ENCODE peak calls at places on chromosome 17, in five cellular contexts. One of them, this sample, is unnamed.

GRCh38 chr17:50289268-50289667 is 15.0 kb downstream of the TMEM92 start:
- DNase-seq in H9: no peak
- DNase-seq in mesendoderm: no peak
- DNase-seq in mesenchymal stem cell: peak; percentile 63
- DNase-seq in IMR-90: peak; percentile 77
- DNase-seq in this sample: no peak

GRCh38 chr17:79931517-79932309 is 92.5 kb upstream of the CBX4 start:
- DNase-seq in mesendoderm: no peak
- DNase-seq in IMR-90: peak; percentile 31
- DNase-seq in mesenchymal stem cell: peak; percentile 35
- DNase-seq in H9: no peak
- DNase-seq in this sample: no peak

GRCh38 chr17:5785867-5786509 is 201.7 kb upstream of the NLRP1 start:
- DNase-seq in IMR-90: peak; percentile 91
- DNase-seq in mesenchymal stem cell: peak; percentile 96
- DNase-seq in H9: no peak
- DNase-seq in mesendoderm: peak; percentile 50
- DNase-seq in this sample: peak; percentile 75

GRCh38 chr17:67386965-67387551 is 10.0 kb downstream of the PITPNC1 start:
- DNase-seq in mesendoderm: peak; percentile 70
- DNase-seq in mesenchymal stem cell: peak; percentile 30
- DNase-seq in H9: peak; percentile 75
- DNase-seq in IMR-90: peak; percentile 55
- DNase-seq in this sample: peak; percentile 66

GRCh38 chr17:79950711-79951110 is 85.0 kb downstream of the TBC1D16 start:
- DNase-seq in mesendoderm: peak; percentile 70
- DNase-seq in H9: peak; percentile 72
- DNase-seq in mesenchymal stem cell: no peak
- DNase-seq in IMR-90: no peak
- DNase-seq in this sample: no peak

GRCh38 chr17:50272711-50273653 is 1.3 kb upstream of the TMEM92 start:
- DNase-seq in IMR-90: peak; percentile 27
- DNase-seq in mesenchymal stem cell: peak; percentile 70
- DNase-seq in H9: peak; percentile 85
- DNase-seq in mesendoderm: peak; percentile 62
- DNase-seq in this sample: peak; percentile 50

GRCh38 chr17:58282442-58282841 is 1.7 kb upstream of the MPO start:
- DNase-seq in mesenchymal stem cell: no peak
- DNase-seq in IMR-90: no peak
- DNase-seq in mesendoderm: no peak
- DNase-seq in H9: no peak
- DNase-seq in this sample: no peak

GRCh38 chr17:41413353-41413752 is 11.0 kb downstream of the KRT37 start:
- DNase-seq in IMR-90: peak; percentile 12
- DNase-seq in mesenchymal stem cell: no peak
- DNase-seq in H9: peak; percentile 61
- DNase-seq in mesendoderm: peak; percentile 71
- DNase-seq in this sample: no peak

GRCh38 chr17:29115435-29115834 is 64.8 kb downstream of the MYO18A start:
- DNase-seq in H9: no peak
- DNase-seq in mesenchymal stem cell: no peak
- DNase-seq in IMR-90: no peak
- DNase-seq in mesendoderm: no peak
- DNase-seq in this sample: no peak

GRCh38 chr17:78365561-78366108 is 5.8 kb upstream of the SOCS3 start:
- DNase-seq in mesendoderm: peak; percentile 97
- DNase-seq in mesenchymal stem cell: peak; percentile 50
- DNase-seq in H9: peak; percentile 97
- DNase-seq in IMR-90: no peak
- DNase-seq in this sample: peak; percentile 66

GRCh38 chr17:80264048-80264792 is 3.6 kb downstream of the RNF213 start:
- DNase-seq in IMR-90: no peak
- DNase-seq in mesenchymal stem cell: no peak
- DNase-seq in mesendoderm: no peak
- DNase-seq in H9: no peak
- DNase-seq in this sample: no peak

GRCh38 chr17:40168262-40168832 is 8.9 kb upstream of the RAPGEFL1 start:
- DNase-seq in mesenchymal stem cell: peak; percentile 70
- DNase-seq in mesendoderm: peak; percentile 92
- DNase-seq in IMR-90: peak; percentile 69
- DNase-seq in H9: peak; percentile 57
- DNase-seq in this sample: peak; percentile 93

GRCh38 chr17:28339431-28339830 is 3.9 kb downstream of the TNFAIP1 start:
- DNase-seq in mesendoderm: no peak
- DNase-seq in IMR-90: no peak
- DNase-seq in mesenchymal stem cell: no peak
- DNase-seq in H9: no peak
- DNase-seq in this sample: no peak

GRCh38 chr17:7021993-7022778 is 664 bp upstream of the BCL6B start:
- DNase-seq in IMR-90: peak; percentile 36
- DNase-seq in mesenchymal stem cell: peak; percentile 68
- DNase-seq in H9: peak; percentile 92
- DNase-seq in mesendoderm: peak; percentile 79
- DNase-seq in this sample: peak; percentile 47

GRCh38 chr17:17141860-17142552 is 64.1 kb downstream of the PLD6 start:
- DNase-seq in H9: peak; percentile 80
- DNase-seq in IMR-90: peak; percentile 50
- DNase-seq in mesenchymal stem cell: peak; percentile 45
- DNase-seq in mesendoderm: peak; percentile 47
- DNase-seq in this sample: no peak

GRCh38 chr17:9256944-9257629 is 235.8 kb downstream of the NTN1 start:
- DNase-seq in mesenchymal stem cell: peak; percentile 34
- DNase-seq in IMR-90: peak; percentile 52
- DNase-seq in mesendoderm: no peak
- DNase-seq in H9: no peak
- DNase-seq in this sample: peak; percentile 33

GRCh38 chr17:14019186-14019956 is 49.9 kb upstream of the COX10 start:
- DNase-seq in mesendoderm: no peak
- DNase-seq in IMR-90: peak; percentile 57
- DNase-seq in mesenchymal stem cell: peak; percentile 54
- DNase-seq in H9: no peak
- DNase-seq in this sample: no peak

GRCh38 chr17:75629157-75629556 is 4.1 kb upstream of the SMIM5 start:
- DNase-seq in IMR-90: no peak
- DNase-seq in H9: no peak
- DNase-seq in mesendoderm: no peak
- DNase-seq in mesenchymal stem cell: no peak
- DNase-seq in this sample: no peak
- H4K8ac ChIP-seq in IMR-90: no peak overlapping the region
- H4K8ac ChIP-seq in H9: no peak overlapping the region
- H4K8ac ChIP-seq in mesendoderm: no peak overlapping the region
- H4K8ac ChIP-seq in mesenchymal stem cell: no peak overlapping the region
- H4K8ac ChIP-seq in this sample: no peak overlapping the region

GRCh38 chr17:82012482-82013295 is 10.0 kb downstream of the CENPX start:
- DNase-seq in mesenchymal stem cell: peak; percentile 26
- DNase-seq in IMR-90: no peak
- DNase-seq in mesendoderm: peak; percentile 48
- DNase-seq in H9: no peak
- DNase-seq in this sample: peak; percentile 81
- H4K8ac ChIP-seq in mesenchymal stem cell: no peak overlapping the region
- H4K8ac ChIP-seq in IMR-90: no peak overlapping the region
- H4K8ac ChIP-seq in mesendoderm: no peak overlapping the region
- H4K8ac ChIP-seq in H9: no peak overlapping the region
- H4K8ac ChIP-seq in this sample: peak overlapping the region; percentile 39

GRCh38 chr17:2321399-2321798 is 14.9 kb downstream of the TSR1 start:
- DNase-seq in mesendoderm: no peak
- DNase-seq in H9: no peak
- DNase-seq in IMR-90: no peak
- DNase-seq in mesenchymal stem cell: no peak
- DNase-seq in this sample: no peak
- H4K8ac ChIP-seq in mesendoderm: no peak overlapping the region
- H4K8ac ChIP-seq in H9: no peak overlapping the region
- H4K8ac ChIP-seq in IMR-90: no peak overlapping the region
- H4K8ac ChIP-seq in mesenchymal stem cell: no peak overlapping the region
- H4K8ac ChIP-seq in this sample: no peak overlapping the region

GRCh38 chr17:20938244-20938643 is 104.6 kb downstream of the USP22 start:
- DNase-seq in mesenchymal stem cell: no peak
- DNase-seq in IMR-90: no peak
- DNase-seq in H9: no peak
- DNase-seq in mesendoderm: no peak
- DNase-seq in this sample: no peak

GRCh38 chr17:20944014-20944905 is 98.6 kb downstream of the USP22 start:
- DNase-seq in mesendoderm: peak; percentile 82
- DNase-seq in H9: peak; percentile 89
- DNase-seq in mesenchymal stem cell: no peak
- DNase-seq in IMR-90: no peak
- DNase-seq in this sample: peak; percentile 12

GRCh38 chr17:20941872-20942271 is 100.9 kb downstream of the USP22 start:
- DNase-seq in IMR-90: no peak
- DNase-seq in mesendoderm: no peak
- DNase-seq in mesenchymal stem cell: no peak
- DNase-seq in H9: no peak
- DNase-seq in this sample: no peak
- H4K8ac ChIP-seq in IMR-90: no peak overlapping the region
- H4K8ac ChIP-seq in mesendoderm: no peak overlapping the region
- H4K8ac ChIP-seq in mesenchymal stem cell: no peak overlapping the region
- H4K8ac ChIP-seq in H9: no peak overlapping the region
- H4K8ac ChIP-seq in this sample: no peak overlapping the region

GRCh38 chr17:48738803-48739526 is 10.4 kb upstream of the HOXB13 start:
- DNase-seq in IMR-90: no peak
- DNase-seq in mesendoderm: no peak
- DNase-seq in H9: peak; percentile 85
- DNase-seq in mesenchymal stem cell: no peak
- DNase-seq in this sample: peak; percentile 90
- H4K8ac ChIP-seq in IMR-90: no peak overlapping the region
- H4K8ac ChIP-seq in mesendoderm: no peak overlapping the region
- H4K8ac ChIP-seq in H9: no peak overlapping the region
- H4K8ac ChIP-seq in mesenchymal stem cell: no peak overlapping the region
- H4K8ac ChIP-seq in this sample: no peak overlapping the region

This sample was measured in trophoblast cell.